ENCODE peak calls at places on chromosome 1, in ten cellular contexts. T is naive thymus-derived CD4-positive, alpha-beta T cell; I is tibial nerve; K is HuH-7; M is HT1080; A is progenitor cell of endocrine pancreas; P is HCEC 1CT; Z is HS-5; S is NCI-H524 treated with DMSO at 0.1 percent for 48 hours; D is G401. C is an unnamed sample.

GRCh38 chr1:225451340-225451739 is 23.5 kb upstream of the LBR start:
- DNase-seq in T (no peak), I (no peak), K (no peak), M (peak; percentile 38), A (no peak), P (no peak), Z (no peak), S (no peak), D (no peak), C (no peak)

GRCh38 chr1:239772456-239772855 is 319.2 kb upstream of the FMN2 start:
- DNase-seq in T (no peak), I (no peak), K (no peak), M (peak; percentile 80), A (no peak), P (no peak), Z (no peak), S (no peak), D (no peak), C (no peak)

GRCh38 chr1:236774926-236775325 is 20.2 kb upstream of the MTR start:
- DNase-seq in T (no peak), I (no peak), K (peak; percentile 38), M (peak; percentile 20), A (no peak), P (peak; percentile 22), Z (no peak), S (no peak), D (peak; percentile 13), C (no peak)

GRCh38 chr1:204108312-204109141 is 35.6 kb downstream of the SOX13 start:
- DNase-seq in T (no peak), I (no peak), K (no peak), M (no peak), A (no peak), P (no peak), Z (no peak), S (no peak), D (no peak), C (no peak)

GRCh38 chr1:205934788-205935187 is 8.5 kb downstream of the SLC26A9 start:
- DNase-seq in T (no peak), I (no peak), K (no peak), M (no peak), A (no peak), P (no peak), Z (no peak), S (no peak), D (no peak), C (no peak)

GRCh38 chr1:205774277-205775014 is 836 bp downstream of the RAB29 start:
- DNase-seq in T (peak; percentile 20), I (no peak), K (peak; percentile 42), M (no peak), A (no peak), P (no peak), Z (no peak), S (no peak), D (peak; percentile 16), C (peak; percentile 23)

GRCh38 chr1:96234299-96234698 is 487.3 kb upstream of the PTBP2 start:
- DNase-seq in T (no peak), I (peak; percentile 42), K (peak; percentile 28), M (peak; percentile 34), A (no peak), P (peak; percentile 15), Z (no peak), S (no peak), D (no peak), C (no peak)

GRCh38 chr1:92446546-92446945 is 40.2 kb downstream of the GFI1 start:
- DNase-seq in T (no peak), I (no peak), K (no peak), M (peak; percentile 21), A (no peak), P (peak; percentile 17), Z (no peak), S (no peak), D (no peak), C (no peak)

GRCh38 chr1:198491596-198491995 is 48.9 kb downstream of the ATP6V1G3 start:
- DNase-seq in T (no peak), I (no peak), K (no peak), M (no peak), A (no peak), P (no peak), Z (no peak), S (no peak), D (no peak), C (no peak)

GRCh38 chr1:12448746-12449177 is 169.2 kb downstream of the DHRS3 start:
- DNase-seq in T (no peak), I (peak; percentile 56), K (no peak), M (no peak), A (no peak), P (no peak), Z (no peak), S (no peak), D (no peak), C (no peak)

GRCh38 chr1:225573216-225573615 is 79.7 kb downstream of the ENAH start:
- DNase-seq in T (no peak), I (no peak), K (no peak), M (no peak), A (no peak), P (no peak), Z (no peak), S (no peak), D (no peak), C (no peak)

GRCh38 chr1:109632671-109633346 is 13.2 kb downstream of the AMPD2 start:
- DNase-seq in T (no peak), I (peak; percentile 18), K (no peak), M (no peak), A (no peak), P (no peak), Z (no peak), S (peak; percentile 29), D (no peak), C (no peak)

GRCh38 chr1:107683198-107683657 is 281.8 kb downstream of the VAV3 start:
- DNase-seq in T (no peak), I (no peak), K (peak; percentile 25), M (no peak), A (no peak), P (no peak), Z (no peak), S (no peak), D (no peak), C (no peak)

GRCh38 chr1:39368045-39368444 is 123.4 kb upstream of the BMP8A start:
- DNase-seq in T (no peak), I (no peak), K (no peak), M (no peak), A (no peak), P (no peak), Z (no peak), S (no peak), D (no peak), C (no peak)

GRCh38 chr1:109475261-109475660 is 8.4 kb upstream of the ATXN7L2 start:
- DNase-seq in T (no peak), I (no peak), K (no peak), M (no peak), A (no peak), P (no peak), Z (no peak), S (no peak), D (no peak), C (no peak)

GRCh38 chr1:69686367-69686984 is 118.8 kb downstream of the LRRC7 start:
- DNase-seq in T (no peak), I (no peak), K (no peak), M (no peak), A (no peak), P (no peak), Z (no peak), S (no peak), D (no peak), C (no peak)

GRCh38 chr1:155961937-155962336 is 16.4 kb downstream of the ARHGEF2 start:
- DNase-seq in T (no peak), I (no peak), K (no peak), M (peak; percentile 99), A (no peak), P (peak; percentile 97), Z (peak; percentile 94), S (no peak), D (peak; percentile 84), C (no peak)

GRCh38 chr1:116504308-116505156 is 66.3 kb downstream of the CD58 start:
- DNase-seq in T (peak; percentile 56), I (peak; percentile 51), K (no peak), M (peak; percentile 71), A (no peak), P (peak; percentile 75), Z (no peak), S (no peak), D (peak; percentile 6), C (peak; percentile 77)